ENCODE peak calls at places on chromosomes 11 and 22, in nine cellular contexts. One of them, this sample, is unnamed.

GRCh38 chr11:132242662-132243061 is 872.2 kb downstream of the NTM start:
- DNase-seq in uterus: no peak
- DNase-seq in cardiac muscle cell: no peak
- DNase-seq in bronchial epithelial cell: no peak
- DNase-seq in ovary: no peak
- DNase-seq in tibial nerve: no peak
- DNase-seq in GM12865: no peak
- DNase-seq in retinal pigment epithelial cell: no peak
- DNase-seq in fibroblast of pulmonary artery: no peak
- DNase-seq in this sample: no peak

GRCh38 chr11:2837096-2837601 is 48.4 kb downstream of the CDKN1C start:
- DNase-seq in uterus: peak
- DNase-seq in cardiac muscle cell: peak
- DNase-seq in bronchial epithelial cell: peak
- DNase-seq in ovary: no peak
- DNase-seq in tibial nerve: peak
- DNase-seq in GM12865: no peak
- DNase-seq in retinal pigment epithelial cell: no peak
- DNase-seq in fibroblast of pulmonary artery: peak
- DNase-seq in this sample: no peak

GRCh38 chr11:108854366-108854765 is 189.5 kb downstream of the DDX10 start:
- DNase-seq in uterus: no peak
- DNase-seq in cardiac muscle cell: no peak
- DNase-seq in bronchial epithelial cell: peak
- DNase-seq in ovary: no peak
- DNase-seq in tibial nerve: no peak
- DNase-seq in GM12865: peak
- DNase-seq in retinal pigment epithelial cell: no peak
- DNase-seq in fibroblast of pulmonary artery: no peak
- DNase-seq in this sample: no peak

GRCh38 chr11:108672113-108672512 is 7.2 kb downstream of the DDX10 start:
- DNase-seq in uterus: no peak
- DNase-seq in cardiac muscle cell: peak
- DNase-seq in bronchial epithelial cell: no peak
- DNase-seq in ovary: peak
- DNase-seq in tibial nerve: no peak
- DNase-seq in GM12865: no peak
- DNase-seq in retinal pigment epithelial cell: peak
- DNase-seq in fibroblast of pulmonary artery: peak
- DNase-seq in this sample: no peak

GRCh38 chr11:116787786-116788486 is at the start of gene ZPR1:
- DNase-seq in uterus: peak
- DNase-seq in cardiac muscle cell: peak
- DNase-seq in bronchial epithelial cell: peak
- DNase-seq in ovary: peak
- DNase-seq in tibial nerve: peak
- DNase-seq in GM12865: peak
- DNase-seq in retinal pigment epithelial cell: no peak
- DNase-seq in fibroblast of pulmonary artery: peak
- DNase-seq in this sample: peak

GRCh38 chr11:61294717-61295595 is at the start of gene VWCE:
- DNase-seq in uterus: peak
- DNase-seq in cardiac muscle cell: peak
- DNase-seq in bronchial epithelial cell: peak
- DNase-seq in ovary: peak
- DNase-seq in tibial nerve: peak
- DNase-seq in GM12865: peak
- DNase-seq in retinal pigment epithelial cell: no peak
- DNase-seq in fibroblast of pulmonary artery: peak
- DNase-seq in this sample: peak

GRCh38 chr11:19844012-19844411 is 131.4 kb downstream of the NAV2 start:
- DNase-seq in uterus: no peak
- DNase-seq in cardiac muscle cell: no peak
- DNase-seq in bronchial epithelial cell: no peak
- DNase-seq in ovary: no peak
- DNase-seq in tibial nerve: no peak
- DNase-seq in GM12865: no peak
- DNase-seq in retinal pigment epithelial cell: no peak
- DNase-seq in fibroblast of pulmonary artery: no peak
- DNase-seq in this sample: no peak

GRCh38 chr11:1326435-1327063 is 17.1 kb upstream of the TOLLIP start:
- DNase-seq in uterus: no peak
- DNase-seq in cardiac muscle cell: no peak
- DNase-seq in bronchial epithelial cell: no peak
- DNase-seq in ovary: no peak
- DNase-seq in tibial nerve: no peak
- DNase-seq in GM12865: no peak
- DNase-seq in retinal pigment epithelial cell: no peak
- DNase-seq in fibroblast of pulmonary artery: no peak
- DNase-seq in this sample: no peak

GRCh38 chr11:125429174-125429707 is 66.8 kb downstream of the FEZ1 start:
- DNase-seq in uterus: peak
- DNase-seq in cardiac muscle cell: peak
- DNase-seq in bronchial epithelial cell: peak
- DNase-seq in ovary: peak
- DNase-seq in tibial nerve: peak
- DNase-seq in GM12865: peak
- DNase-seq in retinal pigment epithelial cell: no peak
- DNase-seq in fibroblast of pulmonary artery: peak
- DNase-seq in this sample: peak

GRCh38 chr11:120391297-120391696 is 55.1 kb downstream of the ARHGEF12 start:
- DNase-seq in uterus: no peak
- DNase-seq in cardiac muscle cell: peak
- DNase-seq in bronchial epithelial cell: no peak
- DNase-seq in ovary: no peak
- DNase-seq in tibial nerve: no peak
- DNase-seq in GM12865: no peak
- DNase-seq in retinal pigment epithelial cell: no peak
- DNase-seq in fibroblast of pulmonary artery: no peak
- DNase-seq in this sample: no peak

GRCh38 chr11:96341237-96342130 is 1.5 kb downstream of the MAML2 start:
- DNase-seq in uterus: peak
- DNase-seq in cardiac muscle cell: no peak
- DNase-seq in bronchial epithelial cell: no peak
- DNase-seq in ovary: peak
- DNase-seq in tibial nerve: peak
- DNase-seq in GM12865: peak
- DNase-seq in retinal pigment epithelial cell: no peak
- DNase-seq in fibroblast of pulmonary artery: peak
- DNase-seq in this sample: peak

DNA sequence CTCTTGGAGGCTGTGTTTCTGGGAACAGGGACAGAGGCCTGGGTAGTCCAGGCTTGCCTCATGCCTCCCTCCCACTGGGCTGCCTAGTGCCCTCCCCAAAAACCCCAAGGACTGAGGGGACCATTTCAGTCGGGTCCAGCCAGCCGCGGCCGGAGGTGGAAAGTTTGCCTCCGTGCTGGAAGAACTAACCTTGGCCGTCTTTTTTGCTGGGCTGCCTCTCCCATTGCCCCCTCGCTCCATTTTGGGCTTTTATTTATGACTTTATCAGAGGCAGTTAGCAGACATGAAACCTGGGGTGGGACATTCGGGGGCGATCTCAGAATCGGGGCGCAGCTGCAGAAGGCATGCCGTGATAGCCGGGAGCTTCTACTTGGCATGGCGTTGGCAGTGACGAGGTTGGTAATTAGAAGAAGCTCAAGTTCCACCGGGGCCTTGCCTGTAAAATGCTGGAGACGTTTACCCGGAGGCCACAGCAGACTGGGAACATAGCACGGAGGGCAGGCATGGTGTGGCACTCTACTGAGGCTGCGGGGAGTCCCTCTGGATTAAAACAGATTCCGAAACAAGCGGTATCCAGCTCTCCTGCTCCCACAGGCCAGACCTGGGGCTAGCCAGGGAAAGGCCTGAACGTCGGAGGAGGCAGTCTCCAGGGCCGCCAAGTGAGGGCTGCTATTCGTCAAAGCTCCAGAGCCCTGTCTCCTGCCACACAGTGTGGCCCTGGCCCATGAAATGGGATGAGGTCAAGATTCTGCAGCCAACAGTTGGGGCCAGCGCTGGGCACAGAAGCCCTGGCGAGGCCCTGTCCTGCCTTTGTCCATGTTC is 76.4 kb upstream of the PPARA start:
- DNase-seq in uterus: peak
- DNase-seq in cardiac muscle cell: peak
- DNase-seq in bronchial epithelial cell: peak
- DNase-seq in ovary: peak
- DNase-seq in tibial nerve: no peak
- DNase-seq in GM12865: no peak
- DNase-seq in retinal pigment epithelial cell: no peak
- DNase-seq in fibroblast of pulmonary artery: peak
- DNase-seq in this sample: no peak
- H3K4me3 ChIP-seq in uterus: peak
- H3K4me3 ChIP-seq in cardiac muscle cell: no peak
- H3K4me3 ChIP-seq in bronchial epithelial cell: peak
- H3K4me3 ChIP-seq in ovary: peak
- H3K4me3 ChIP-seq in tibial nerve: peak
- H3K4me3 ChIP-seq in GM12865: no peak
- H3K4me3 ChIP-seq in retinal pigment epithelial cell: peak
- H3K4me3 ChIP-seq in fibroblast of pulmonary artery: peak
- H3K4me3 ChIP-seq in this sample: peak

DNA sequence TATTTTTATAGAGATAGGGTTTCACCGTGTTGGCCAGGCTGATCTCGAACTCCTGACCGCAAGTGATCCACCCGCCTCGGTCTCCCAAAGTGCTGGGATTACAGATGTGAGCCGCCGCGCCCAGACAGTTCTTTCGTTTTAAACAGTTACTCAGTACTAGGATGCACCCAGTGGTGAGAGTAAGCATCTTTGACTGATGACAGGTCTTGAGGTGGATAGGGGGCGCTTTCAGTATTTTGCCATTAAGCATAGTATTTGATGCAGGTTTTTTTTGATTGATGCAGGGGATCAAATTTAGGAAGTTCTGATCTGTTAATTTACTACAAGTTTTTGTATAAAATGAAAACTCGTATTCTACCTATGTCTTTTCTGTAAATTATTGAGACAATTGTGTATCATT is 13.2 kb upstream of the TRIM34 start:
- DNase-seq in uterus: no peak
- DNase-seq in cardiac muscle cell: no peak
- DNase-seq in bronchial epithelial cell: no peak
- DNase-seq in ovary: no peak
- DNase-seq in tibial nerve: no peak
- DNase-seq in GM12865: no peak
- DNase-seq in retinal pigment epithelial cell: no peak
- DNase-seq in fibroblast of pulmonary artery: no peak
- DNase-seq in this sample: no peak
- TF ChIP-seq CTCF in uterus: no peak
- TF ChIP-seq CTCF in cardiac muscle cell: no peak
- TF ChIP-seq CTCF in bronchial epithelial cell: no peak
- TF ChIP-seq CTCF in ovary: no peak
- TF ChIP-seq CTCF in tibial nerve: no peak
- TF ChIP-seq CTCF in GM12865: peak
- TF ChIP-seq CTCF in retinal pigment epithelial cell: no peak
- TF ChIP-seq CTCF in fibroblast of pulmonary artery: no peak
- TF ChIP-seq CTCF in this sample: no peak

DNA sequence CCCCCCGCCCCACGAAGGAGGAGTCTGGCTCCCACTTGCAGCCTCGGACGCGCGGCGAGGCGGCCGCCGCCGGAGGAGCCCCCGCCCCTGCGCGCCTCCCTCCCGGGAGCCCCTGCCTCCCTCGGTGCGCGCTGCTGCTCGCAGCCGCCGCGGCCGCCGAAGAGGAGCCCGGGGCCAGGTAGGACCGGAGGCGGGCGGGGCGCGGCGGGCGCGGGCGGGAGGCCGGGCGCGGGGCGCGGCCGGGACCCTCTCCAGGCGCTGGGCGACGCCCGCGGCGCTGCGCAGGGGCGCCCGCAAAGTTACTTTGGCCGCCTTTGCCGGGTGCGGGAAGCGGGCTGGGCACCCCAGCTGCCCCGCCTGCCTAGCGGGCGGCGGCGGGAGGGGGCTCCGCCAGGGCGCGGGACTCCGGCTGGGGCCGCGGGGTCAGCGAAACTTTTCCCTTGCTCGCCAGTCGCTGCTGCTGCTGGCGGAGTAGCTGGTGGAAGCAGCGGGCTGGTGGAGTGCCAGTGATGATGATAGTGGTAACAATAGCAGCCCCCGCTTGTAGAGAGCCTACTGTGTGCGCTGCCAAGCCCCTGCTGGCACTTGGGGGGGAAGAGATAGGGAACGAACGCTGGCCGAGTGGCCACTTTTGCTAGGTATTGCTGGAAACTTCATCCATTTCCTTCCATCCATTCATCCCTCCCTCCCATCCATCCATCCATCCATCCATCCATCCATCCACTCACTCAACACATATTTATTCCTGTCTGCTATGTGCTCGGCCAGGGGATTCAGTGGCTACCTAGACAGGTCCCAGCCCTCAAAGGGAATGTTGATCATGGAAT is at the start of gene MPPED1:
- DNase-seq in uterus: no peak
- DNase-seq in cardiac muscle cell: peak
- DNase-seq in bronchial epithelial cell: no peak
- DNase-seq in ovary: peak
- DNase-seq in tibial nerve: no peak
- DNase-seq in GM12865: no peak
- DNase-seq in retinal pigment epithelial cell: no peak
- DNase-seq in fibroblast of pulmonary artery: no peak
- DNase-seq in this sample: no peak
- H3K4me3 ChIP-seq in uterus: peak
- H3K4me3 ChIP-seq in cardiac muscle cell: peak
- H3K4me3 ChIP-seq in bronchial epithelial cell: no peak
- H3K4me3 ChIP-seq in ovary: peak
- H3K4me3 ChIP-seq in tibial nerve: no peak
- H3K4me3 ChIP-seq in GM12865: no peak
- H3K4me3 ChIP-seq in retinal pigment epithelial cell: no peak
- H3K4me3 ChIP-seq in fibroblast of pulmonary artery: no peak
- H3K4me3 ChIP-seq in this sample: no peak

DNA sequence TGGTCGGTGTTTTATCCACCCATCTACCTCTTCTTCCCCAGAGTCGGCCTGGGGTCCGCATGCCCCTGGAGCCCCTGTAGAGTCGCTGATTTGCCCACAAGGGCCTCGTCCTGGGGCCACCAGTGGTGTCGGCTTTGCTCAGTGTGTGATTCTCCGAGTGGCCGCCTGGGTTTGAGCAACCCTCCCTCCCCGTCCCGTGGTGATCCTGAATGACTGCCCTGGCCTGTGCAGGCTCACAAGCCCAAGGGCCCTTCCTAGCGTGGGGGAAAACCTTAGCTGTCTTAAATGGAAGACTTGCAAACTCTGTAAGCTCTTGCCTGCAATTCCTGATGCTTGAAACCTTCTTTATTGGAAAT is 128.3 kb downstream of the OSBP2 start:
- DNase-seq in uterus: no peak
- DNase-seq in cardiac muscle cell: peak
- DNase-seq in bronchial epithelial cell: no peak
- DNase-seq in ovary: no peak
- DNase-seq in tibial nerve: no peak
- DNase-seq in GM12865: no peak
- DNase-seq in retinal pigment epithelial cell: no peak
- DNase-seq in fibroblast of pulmonary artery: no peak
- DNase-seq in this sample: peak
- TF ChIP-seq CTCF in uterus: no peak
- TF ChIP-seq CTCF in cardiac muscle cell: no peak
- TF ChIP-seq CTCF in bronchial epithelial cell: no peak
- TF ChIP-seq CTCF in ovary: no peak
- TF ChIP-seq CTCF in tibial nerve: no peak
- TF ChIP-seq CTCF in GM12865: no peak
- TF ChIP-seq CTCF in retinal pigment epithelial cell: no peak
- TF ChIP-seq CTCF in fibroblast of pulmonary artery: no peak
- TF ChIP-seq CTCF in this sample: peak

This sample was measured in epithelial cell of esophagus.